ENCODE peak calls at places on chromosome 18, in four cellular contexts. Q is epithelial cell of esophagus; O is activated CD8-positive, alpha-beta memory T cell treated with anti-CD3 and anti-CD28 coated beads, Interleukin-2, amount 50 U/mL, for 48 hours; L is NCI-H524. Z is an unnamed sample.

GRCh38 chr18:12048010-12048826 is 45.4 kb upstream of the ANKRD62 start:
- DNase-seq in Q (no peak), O (no peak), L (no peak), Z (no peak)

GRCh38 chr18:11851156-11852047 is at the start of gene CHMP1B:
- DNase-seq in Q (peak; percentile 98), O (peak; percentile 99), L (peak; percentile 90), Z (peak; percentile 94)

GRCh38 chr18:28163201-28163778 is 13.6 kb downstream of the CDH2 start:
- DNase-seq in Q (peak; percentile 27), O (no peak), L (no peak), Z (no peak)

GRCh38 chr18:72107647-72108046 is 436.5 kb downstream of the CBLN2 start:
- DNase-seq in Q (peak; percentile 44), O (no peak), L (no peak), Z (no peak)

GRCh38 chr18:42675810-42676209 is 439.7 kb downstream of the RIT2 start:
- DNase-seq in Q (no peak), O (no peak), L (peak; percentile 87), Z (no peak)

GRCh38 chr18:39186008-39186407 is 1620.4 kb upstream of the CELF4 start:
- DNase-seq in Q (no peak), O (no peak), L (no peak), Z (no peak)

GRCh38 chr18:8424481-8424880 is 184.8 kb upstream of the RAB12 start:
- DNase-seq in Q (no peak), O (no peak), L (no peak), Z (no peak)

GRCh38 chr18:25921677-25922421 is 168.6 kb downstream of the SS18 start:
- DNase-seq in Q (peak; percentile 38), O (peak; percentile 57), L (peak; percentile 28), Z (no peak)

GRCh38 chr18:47174545-47175116 is 1.5 kb downstream of the IER3IP1 start:
- DNase-seq in Q (peak; percentile 87), O (no peak), L (no peak), Z (no peak)

GRCh38 chr18:38972571-38972970 is 1407.0 kb upstream of the CELF4 start:
- DNase-seq in Q (no peak), O (no peak), L (no peak), Z (no peak)

GRCh38 chr18:35042389-35043066 is 1.3 kb downstream of the MAPRE2 start:
- DNase-seq in Q (no peak), O (no peak), L (peak; percentile 38), Z (no peak)

GRCh38 chr18:37452697-37453385 is 112.8 kb downstream of the CELF4 start:
- DNase-seq in Q (no peak), O (no peak), L (no peak), Z (no peak)

GRCh38 chr18:22691988-22692710 is 241.0 kb upstream of the RBBP8 start:
- DNase-seq in Q (peak; percentile 61), O (no peak), L (no peak), Z (no peak)

GRCh38 chr18:1663879-1664705 is 759.4 kb downstream of the ADCYAP1 start:
- DNase-seq in Q (peak; percentile 46), O (peak; percentile 67), L (peak; percentile 50), Z (no peak)

GRCh38 chr18:22348521-22349316 is 69.0 kb downstream of the CTAGE1 start:
- DNase-seq in Q (peak; percentile 61), O (no peak), L (peak; percentile 27), Z (no peak)

GRCh38 chr18:74328196-74328595 is 12.6 kb downstream of the C18orf63 start:
- DNase-seq in Q (no peak), O (no peak), L (no peak), Z (no peak)

GRCh38 chr18:5982332-5982731 is 87.0 kb upstream of the TMEM200C start:
- DNase-seq in Q (no peak), O (no peak), L (no peak), Z (no peak)

GRCh38 chr18:58359226-58360019 is 269.5 kb downstream of the ALPK2 start:
- DNase-seq in Q (peak; percentile 58), O (no peak), L (no peak), Z (no peak)

GRCh38 chr18:21513292-21513691 is 87.2 kb downstream of the ESCO1 start:
- DNase-seq in Q (no peak), O (no peak), L (no peak), Z (no peak)

GRCh38 chr18:379665-380356 is 112.0 kb upstream of the THOC1 start:
- DNase-seq in Q (no peak), O (no peak), L (no peak), Z (no peak)

GRCh38 chr18:75167759-75168211 is 41.2 kb downstream of the PTGR3 start:
- DNase-seq in Q (no peak), O (no peak), L (peak; percentile 15), Z (no peak)